ENCODE peak calls at places on chromosome 2, in four cellular contexts. Z is HepG2, P is K562, A is GM12878. G is an unnamed sample.

GRCh38 chr2:65710356-65710755 is 278.0 kb upstream of the SPRED2 start:
- DNase-seq in P (no peak), A (no peak), Z (no peak), G (no peak)

GRCh38 chr2:239300242-239300641 is 100.6 kb downstream of the HDAC4 start:
- DNase-seq in Z (no peak), A (no peak), P (no peak), G (no peak)

GRCh38 chr2:191318037-191318728 is 73.0 kb downstream of the MYO1B start:
- DNase-seq in A (no peak), Z (no peak), P (no peak), G (no peak)

GRCh38 chr2:224085246-224085645 is 46.2 kb upstream of the SERPINE2 start:
- DNase-seq in P (no peak), Z (peak), A (no peak), G (no peak)

GRCh38 chr2:206392118-206392517 is 51.2 kb upstream of the ADAM23 start:
- DNase-seq in A (no peak), P (peak), Z (peak), G (peak)

GRCh38 chr2:163248321-163249090 is 409.9 kb upstream of the KCNH7 start:
- DNase-seq in A (no peak), Z (no peak), P (no peak), G (no peak)

GRCh38 chr2:43106767-43107527 is 119.5 kb downstream of the ZFP36L2 start:
- DNase-seq in A (peak), P (no peak), Z (no peak), G (no peak)

GRCh38 chr2:236823230-236823629 is 253.6 kb downstream of the ACKR3 start:
- DNase-seq in P (no peak), A (no peak), Z (no peak), G (no peak)

GRCh38 chr2:177535968-177536514 is 143.5 kb downstream of the AGPS start:
- DNase-seq in P (no peak), A (no peak), Z (no peak), G (no peak)

DNA sequence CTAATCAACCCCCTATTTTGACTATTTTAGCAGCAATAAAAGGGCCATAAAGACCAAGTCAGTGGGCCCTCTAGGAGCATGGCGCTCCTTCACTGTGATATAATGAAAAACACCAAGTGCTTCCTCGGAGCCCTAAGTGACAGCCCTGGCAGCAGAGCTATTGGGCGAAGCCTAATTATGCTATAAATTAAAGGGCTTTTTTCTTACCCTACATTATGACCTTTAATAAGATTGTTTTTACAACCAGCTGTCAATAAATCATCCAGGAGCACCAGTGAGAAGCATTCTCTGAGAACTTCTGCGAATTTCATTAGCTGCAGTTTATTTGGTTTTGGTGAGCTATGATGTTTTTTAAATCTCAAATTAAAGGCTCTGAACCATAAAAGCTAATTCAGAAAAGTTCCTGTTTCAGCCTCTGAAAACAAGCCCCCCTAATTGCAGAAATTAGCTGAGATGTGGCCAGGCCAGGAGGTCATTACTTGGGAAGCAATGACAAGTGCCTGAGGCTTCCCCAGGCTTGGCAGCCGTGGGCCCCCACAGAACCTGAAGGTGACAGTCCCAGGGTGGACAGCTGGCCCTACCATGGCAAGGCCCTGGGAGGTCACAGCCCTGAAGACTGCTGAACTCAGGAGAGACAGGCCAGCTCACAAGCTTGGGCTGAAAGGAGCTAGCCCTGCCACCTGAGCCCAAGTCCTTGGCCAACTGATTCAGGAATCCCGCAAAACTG is 54.6 kb upstream of the PKDCC start:
- DNase-seq in P (no peak), A (no peak), Z (no peak), G (no peak)
- TF ChIP-seq GABPA in P (no peak), A (no peak), Z (no peak), G (no peak)

DNA sequence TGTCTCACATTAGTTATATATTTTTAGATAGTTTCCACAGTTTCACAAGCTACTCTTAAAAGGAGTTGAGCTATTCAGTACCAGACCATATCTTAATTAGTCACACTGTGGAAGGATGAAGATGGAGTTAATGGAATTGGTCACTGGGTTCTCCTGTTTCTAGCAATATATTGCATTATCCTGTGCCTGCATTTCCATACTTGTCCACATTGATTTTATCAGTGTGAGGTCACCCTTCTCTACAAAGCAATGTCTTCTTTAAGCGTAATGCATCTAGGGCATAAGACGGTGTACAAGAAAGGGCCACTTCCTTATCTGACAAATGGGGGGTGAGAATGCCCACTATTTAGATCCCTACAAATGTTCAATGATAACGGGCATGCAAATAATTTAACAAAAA is 216.8 kb upstream of the TANK start:
- DNase-seq in P (no peak), A (no peak), Z (no peak), G (no peak)
- TF ChIP-seq ZBTB33 in P (no peak), A (no peak), Z (no peak), G (no peak)

GRCh38 chr2:71454221-71455010 is 1.1 kb downstream of the DYSF start:
- DNase-seq in A (no peak), P (peak), Z (no peak), G (no peak)
- TF ChIP-seq GABPA in A (no peak), P (no peak), Z (no peak), G (no peak)

DNA sequence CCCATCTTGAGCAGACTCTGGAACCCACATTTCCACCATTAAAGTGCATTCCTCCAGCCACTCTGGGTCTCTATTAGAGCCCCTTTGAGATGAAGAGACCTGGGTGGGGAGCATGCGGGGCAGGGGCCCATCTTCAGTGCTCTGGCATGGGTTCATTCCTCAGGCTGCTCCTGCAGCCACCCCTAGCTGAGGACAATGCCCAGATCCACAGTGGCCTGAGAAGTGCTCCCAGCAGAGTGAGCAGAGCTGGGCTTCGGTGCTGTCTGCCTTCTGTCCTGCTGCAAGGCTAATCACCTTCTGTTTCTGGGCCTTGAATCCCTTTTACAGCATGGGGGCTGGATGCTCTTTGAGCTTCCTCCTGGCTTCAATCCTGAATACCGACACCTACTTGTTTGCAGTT is 169.8 kb downstream of the TRIM43 start:
- DNase-seq in P (no peak), Z (no peak), A (no peak), G (no peak)
- TF ChIP-seq ZBTB33 in P (no peak), Z (no peak), A (no peak), G (no peak)

GRCh38 chr2:238004077-238004830 is 37.4 kb downstream of the UBE2F start:
- DNase-seq in Z (no peak), A (no peak), P (no peak), G (no peak)

GRCh38 chr2:238006500-238006899 is 39.7 kb downstream of the UBE2F start:
- DNase-seq in P (no peak), Z (no peak), A (no peak), G (no peak)

GRCh38 chr2:238007924-238008323 is 41.1 kb downstream of the UBE2F start:
- DNase-seq in A (no peak), P (no peak), Z (no peak), G (no peak)

GRCh38 chr2:238003234-238004032 is 36.6 kb downstream of the UBE2F start:
- DNase-seq in Z (no peak), P (no peak), A (no peak), G (no peak)

DNA sequence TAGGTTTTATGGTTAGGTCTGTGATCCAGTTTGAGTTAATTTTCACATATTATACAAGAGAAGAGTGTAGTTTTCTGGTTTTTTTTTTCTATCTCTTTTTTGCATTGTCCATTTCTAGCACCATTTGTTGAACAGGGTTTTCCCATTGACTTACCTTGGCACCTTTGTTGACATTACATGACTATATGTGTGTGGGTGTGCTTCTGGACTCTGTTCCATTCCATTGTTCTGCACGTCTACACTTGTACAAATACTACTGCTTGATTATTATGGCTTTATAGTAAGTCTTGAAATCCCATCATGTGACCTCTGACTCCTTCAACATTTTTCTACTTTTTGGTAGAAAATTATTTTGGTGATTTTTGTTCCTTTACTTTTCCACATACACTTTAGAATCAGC is 38.7 kb downstream of the UBE2F start:
- DNase-seq in A (no peak), P (no peak), Z (peak), G (no peak)
- TF ChIP-seq GABPA in A (no peak), P (no peak), Z (no peak), G (no peak)

GRCh38 chr2:217980036-217980435 is 22.8 kb downstream of the TNS1 start:
- DNase-seq in P (no peak), Z (no peak), A (no peak), G (no peak)

GRCh38 chr2:217980591-217980990 is 22.2 kb downstream of the TNS1 start:
- DNase-seq in A (no peak), Z (no peak), P (no peak), G (no peak)

GRCh38 chr2:217979151-217979811 is 23.5 kb downstream of the TNS1 start:
- DNase-seq in A (no peak), P (no peak), Z (no peak), G (no peak)

GRCh38 chr2:217977840-217978535 is 24.8 kb downstream of the TNS1 start:
- DNase-seq in Z (no peak), P (no peak), A (no peak), G (no peak)

DNA sequence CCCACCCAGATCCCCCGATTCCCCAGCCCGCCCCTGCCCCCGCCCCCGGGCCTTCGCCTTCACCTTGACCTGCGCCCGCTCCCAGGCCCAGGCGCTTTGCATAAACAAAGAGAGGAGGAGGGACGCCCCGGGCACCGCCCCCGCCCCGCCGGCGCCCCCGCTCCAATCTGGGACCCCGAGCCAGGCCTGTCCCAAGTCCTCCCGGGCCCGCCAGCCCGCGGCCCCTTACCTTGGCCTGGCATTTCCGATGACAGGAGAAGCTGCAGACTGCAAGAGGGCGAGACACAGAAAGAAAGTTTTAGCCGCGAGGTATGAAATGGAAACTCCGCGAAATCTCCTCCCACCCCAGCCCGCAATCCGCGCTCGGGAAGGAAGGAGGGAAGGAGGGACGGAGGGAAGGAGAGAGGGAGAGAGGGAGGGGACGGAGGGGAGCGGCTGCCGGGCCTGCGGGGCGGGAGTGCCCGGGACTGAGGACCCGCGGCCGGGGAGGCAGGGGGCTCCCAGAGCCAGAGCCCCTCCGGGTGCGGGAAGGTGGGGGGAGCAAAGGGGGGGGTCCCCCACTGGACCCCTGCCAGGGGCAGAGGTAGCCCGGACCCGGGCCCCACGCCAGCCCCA is 24.2 kb downstream of the TNS1 start:
- DNase-seq in A (no peak), P (no peak), Z (no peak), G (no peak)
- TF ChIP-seq ZBTB33 in A (no peak), P (no peak), Z (no peak), G (no peak)

GRCh38 chr2:226905718-226906438 is 70.0 kb downstream of the RHBDD1 start:
- DNase-seq in Z (no peak), P (no peak), A (peak), G (no peak)

GRCh38 chr2:226904592-226904991 is 68.7 kb downstream of the RHBDD1 start:
- DNase-seq in Z (no peak), A (no peak), P (no peak), G (no peak)

GRCh38 chr2:226903179-226903578 is 67.3 kb downstream of the RHBDD1 start:
- DNase-seq in Z (no peak), P (no peak), A (no peak), G (no peak)

GRCh38 chr2:226898925-226899324 is 63.1 kb downstream of the RHBDD1 start:
- DNase-seq in P (no peak), Z (no peak), A (no peak), G (no peak)

GRCh38 chr2:226902041-226902972 is 66.5 kb downstream of the RHBDD1 start:
- DNase-seq in Z (no peak), P (no peak), A (no peak), G (no peak)
- TF ChIP-seq GABPA in Z (no peak), P (no peak), A (no peak), G (no peak)

GRCh38 chr2:152647417-152648010 is 69.7 kb downstream of the PRPF40A start:
- DNase-seq in P (no peak), Z (no peak), A (no peak), G (no peak)
- TF ChIP-seq ZBTB33 in P (no peak), Z (no peak), A (no peak), G (no peak)